ENCODE peak calls at places on chromosomes 4 and X, in seven cellular contexts. One of them, this sample, is unnamed.

GRCh38 chr4:95095352-95095974 is 337.7 kb downstream of the BMPR1B start:
- DNase-seq in T-helper 2 cell: no peak
- DNase-seq in HTR-8/SVneo: peak; percentile 0
- DNase-seq in DMS153: no peak
- DNase-seq in NCI-H510A: no peak
- DNase-seq in activated CD8-positive, alpha-beta memory T cell treated with anti-CD3 and anti-CD28 coated beads for 48 hours: no peak
- DNase-seq in activated naive CD4-positive, alpha-beta T cell: no peak
- DNase-seq in this sample: no peak

GRCh38 chr4:22897520-22898108 is 204.9 kb downstream of the GBA3 start:
- DNase-seq in T-helper 2 cell: no peak
- DNase-seq in HTR-8/SVneo: peak; percentile 27
- DNase-seq in DMS153: no peak
- DNase-seq in NCI-H510A: no peak
- DNase-seq in activated CD8-positive, alpha-beta memory T cell treated with anti-CD3 and anti-CD28 coated beads for 48 hours: no peak
- DNase-seq in activated naive CD4-positive, alpha-beta T cell: no peak
- DNase-seq in this sample: no peak

GRCh38 chr4:75718529-75718928 is 5.8 kb upstream of the USO1 start:
- DNase-seq in T-helper 2 cell: no peak
- DNase-seq in HTR-8/SVneo: no peak
- DNase-seq in DMS153: no peak
- DNase-seq in NCI-H510A: no peak
- DNase-seq in activated CD8-positive, alpha-beta memory T cell treated with anti-CD3 and anti-CD28 coated beads for 48 hours: no peak
- DNase-seq in activated naive CD4-positive, alpha-beta T cell: no peak
- DNase-seq in this sample: no peak

GRCh38 chr4:94420356-94420755 is 31.4 kb upstream of the PDLIM5 start:
- DNase-seq in T-helper 2 cell: no peak
- DNase-seq in HTR-8/SVneo: no peak
- DNase-seq in DMS153: no peak
- DNase-seq in NCI-H510A: no peak
- DNase-seq in activated CD8-positive, alpha-beta memory T cell treated with anti-CD3 and anti-CD28 coated beads for 48 hours: no peak
- DNase-seq in activated naive CD4-positive, alpha-beta T cell: no peak
- DNase-seq in this sample: no peak

GRCh38 chr4:4856071-4857000 is 3.1 kb upstream of the MSX1 start:
- DNase-seq in T-helper 2 cell: no peak
- DNase-seq in HTR-8/SVneo: no peak
- DNase-seq in DMS153: no peak
- DNase-seq in NCI-H510A: no peak
- DNase-seq in activated CD8-positive, alpha-beta memory T cell treated with anti-CD3 and anti-CD28 coated beads for 48 hours: no peak
- DNase-seq in activated naive CD4-positive, alpha-beta T cell: no peak
- DNase-seq in this sample: no peak

GRCh38 chr4:53653484-53654053 is 62.3 kb upstream of the LNX1 start:
- DNase-seq in T-helper 2 cell: no peak
- DNase-seq in HTR-8/SVneo: no peak
- DNase-seq in DMS153: peak; percentile 88
- DNase-seq in NCI-H510A: peak; percentile 42
- DNase-seq in activated CD8-positive, alpha-beta memory T cell treated with anti-CD3 and anti-CD28 coated beads for 48 hours: no peak
- DNase-seq in activated naive CD4-positive, alpha-beta T cell: no peak
- DNase-seq in this sample: no peak

GRCh38 chr4:46945062-46945461 is 36.0 kb upstream of the COX7B2 start:
- DNase-seq in T-helper 2 cell: no peak
- DNase-seq in HTR-8/SVneo: no peak
- DNase-seq in DMS153: no peak
- DNase-seq in NCI-H510A: no peak
- DNase-seq in activated CD8-positive, alpha-beta memory T cell treated with anti-CD3 and anti-CD28 coated beads for 48 hours: no peak
- DNase-seq in activated naive CD4-positive, alpha-beta T cell: no peak
- DNase-seq in this sample: no peak

GRCh38 chrX:129235903-129236302 is 287.4 kb downstream of the SMARCA1 start:
- DNase-seq in T-helper 2 cell: no peak
- DNase-seq in HTR-8/SVneo: no peak
- DNase-seq in DMS153: no peak
- DNase-seq in NCI-H510A: no peak
- DNase-seq in activated CD8-positive, alpha-beta memory T cell treated with anti-CD3 and anti-CD28 coated beads for 48 hours: no peak
- DNase-seq in activated naive CD4-positive, alpha-beta T cell: no peak
- DNase-seq in this sample: no peak

GRCh38 chr4:87050596-87050995 is 115.8 kb downstream of the AFF1 start:
- DNase-seq in T-helper 2 cell: no peak
- DNase-seq in HTR-8/SVneo: no peak
- DNase-seq in DMS153: no peak
- DNase-seq in NCI-H510A: no peak
- DNase-seq in activated CD8-positive, alpha-beta memory T cell treated with anti-CD3 and anti-CD28 coated beads for 48 hours: no peak
- DNase-seq in activated naive CD4-positive, alpha-beta T cell: no peak
- DNase-seq in this sample: no peak

GRCh38 chr4:61752617-61753016 is 552.5 kb downstream of the ADGRL3 start:
- DNase-seq in T-helper 2 cell: no peak
- DNase-seq in HTR-8/SVneo: no peak
- DNase-seq in DMS153: no peak
- DNase-seq in NCI-H510A: no peak
- DNase-seq in activated CD8-positive, alpha-beta memory T cell treated with anti-CD3 and anti-CD28 coated beads for 48 hours: no peak
- DNase-seq in activated naive CD4-positive, alpha-beta T cell: no peak
- DNase-seq in this sample: no peak

GRCh38 chrX:64642482-64642881 is 247.2 kb upstream of the MTMR8 start:
- DNase-seq in T-helper 2 cell: no peak
- DNase-seq in HTR-8/SVneo: no peak
- DNase-seq in DMS153: no peak
- DNase-seq in NCI-H510A: no peak
- DNase-seq in activated CD8-positive, alpha-beta memory T cell treated with anti-CD3 and anti-CD28 coated beads for 48 hours: no peak
- DNase-seq in activated naive CD4-positive, alpha-beta T cell: no peak
- DNase-seq in this sample: no peak

GRCh38 chrX:128106630-128107029 is 54.4 kb upstream of the ACTRT1 start:
- DNase-seq in T-helper 2 cell: no peak
- DNase-seq in HTR-8/SVneo: peak; percentile 0
- DNase-seq in DMS153: no peak
- DNase-seq in NCI-H510A: peak; percentile 0
- DNase-seq in activated CD8-positive, alpha-beta memory T cell treated with anti-CD3 and anti-CD28 coated beads for 48 hours: no peak
- DNase-seq in activated naive CD4-positive, alpha-beta T cell: no peak
- DNase-seq in this sample: no peak

GRCh38 chr4:40546506-40546905 is 83.2 kb downstream of the RBM47 start:
- DNase-seq in T-helper 2 cell: no peak
- DNase-seq in HTR-8/SVneo: no peak
- DNase-seq in DMS153: no peak
- DNase-seq in NCI-H510A: no peak
- DNase-seq in activated CD8-positive, alpha-beta memory T cell treated with anti-CD3 and anti-CD28 coated beads for 48 hours: no peak
- DNase-seq in activated naive CD4-positive, alpha-beta T cell: no peak
- DNase-seq in this sample: no peak

GRCh38 chr4:33780952-33781655 is 2463.2 kb downstream of the ARAP2 start:
- DNase-seq in T-helper 2 cell: no peak
- DNase-seq in HTR-8/SVneo: peak; percentile 19
- DNase-seq in DMS153: no peak
- DNase-seq in NCI-H510A: no peak
- DNase-seq in activated CD8-positive, alpha-beta memory T cell treated with anti-CD3 and anti-CD28 coated beads for 48 hours: no peak
- DNase-seq in activated naive CD4-positive, alpha-beta T cell: no peak
- DNase-seq in this sample: no peak

GRCh38 chrX:46994096-46994495 is 81.9 kb downstream of the JADE3 start:
- DNase-seq in T-helper 2 cell: no peak
- DNase-seq in HTR-8/SVneo: no peak
- DNase-seq in DMS153: no peak
- DNase-seq in NCI-H510A: no peak
- DNase-seq in activated CD8-positive, alpha-beta memory T cell treated with anti-CD3 and anti-CD28 coated beads for 48 hours: no peak
- DNase-seq in activated naive CD4-positive, alpha-beta T cell: no peak
- DNase-seq in this sample: no peak

GRCh38 chr4:94357624-94358023 is 15.0 kb upstream of the HPGDS start:
- DNase-seq in T-helper 2 cell: no peak
- DNase-seq in HTR-8/SVneo: no peak
- DNase-seq in DMS153: no peak
- DNase-seq in NCI-H510A: no peak
- DNase-seq in activated CD8-positive, alpha-beta memory T cell treated with anti-CD3 and anti-CD28 coated beads for 48 hours: no peak
- DNase-seq in activated naive CD4-positive, alpha-beta T cell: no peak
- DNase-seq in this sample: no peak

GRCh38 chr4:149897784-149898183 is 82.1 kb upstream of the IQCM start:
- DNase-seq in T-helper 2 cell: no peak
- DNase-seq in HTR-8/SVneo: peak; percentile 19
- DNase-seq in DMS153: no peak
- DNase-seq in NCI-H510A: no peak
- DNase-seq in activated CD8-positive, alpha-beta memory T cell treated with anti-CD3 and anti-CD28 coated beads for 48 hours: no peak
- DNase-seq in activated naive CD4-positive, alpha-beta T cell: no peak
- DNase-seq in this sample: no peak

GRCh38 chr4:100240008-100240407 is 49.7 kb upstream of the DDIT4L start:
- DNase-seq in T-helper 2 cell: no peak
- DNase-seq in HTR-8/SVneo: no peak
- DNase-seq in DMS153: no peak
- DNase-seq in NCI-H510A: no peak
- DNase-seq in activated CD8-positive, alpha-beta memory T cell treated with anti-CD3 and anti-CD28 coated beads for 48 hours: no peak
- DNase-seq in activated naive CD4-positive, alpha-beta T cell: no peak
- DNase-seq in this sample: no peak

GRCh38 chrX:130715299-130715698 is 187.7 kb downstream of the ENOX2 start:
- DNase-seq in T-helper 2 cell: no peak
- DNase-seq in HTR-8/SVneo: no peak
- DNase-seq in DMS153: no peak
- DNase-seq in NCI-H510A: no peak
- DNase-seq in activated CD8-positive, alpha-beta memory T cell treated with anti-CD3 and anti-CD28 coated beads for 48 hours: no peak
- DNase-seq in activated naive CD4-positive, alpha-beta T cell: no peak
- DNase-seq in this sample: no peak

GRCh38 chr4:15402146-15402545 is 25.7 kb upstream of the C1QTNF7 start:
- DNase-seq in T-helper 2 cell: no peak
- DNase-seq in HTR-8/SVneo: no peak
- DNase-seq in DMS153: no peak
- DNase-seq in NCI-H510A: no peak
- DNase-seq in activated CD8-positive, alpha-beta memory T cell treated with anti-CD3 and anti-CD28 coated beads for 48 hours: no peak
- DNase-seq in activated naive CD4-positive, alpha-beta T cell: no peak
- DNase-seq in this sample: no peak

GRCh38 chrX:48489892-48490291 is 13.9 kb downstream of the FTSJ1 start:
- DNase-seq in T-helper 2 cell: no peak
- DNase-seq in HTR-8/SVneo: no peak
- DNase-seq in DMS153: no peak
- DNase-seq in NCI-H510A: no peak
- DNase-seq in activated CD8-positive, alpha-beta memory T cell treated with anti-CD3 and anti-CD28 coated beads for 48 hours: no peak
- DNase-seq in activated naive CD4-positive, alpha-beta T cell: no peak
- DNase-seq in this sample: no peak

GRCh38 chr4:82918091-82918490 is 17.6 kb downstream of the THAP9 start:
- DNase-seq in T-helper 2 cell: no peak
- DNase-seq in HTR-8/SVneo: no peak
- DNase-seq in DMS153: no peak
- DNase-seq in NCI-H510A: no peak
- DNase-seq in activated CD8-positive, alpha-beta memory T cell treated with anti-CD3 and anti-CD28 coated beads for 48 hours: no peak
- DNase-seq in activated naive CD4-positive, alpha-beta T cell: no peak
- DNase-seq in this sample: no peak

GRCh38 chr4:160947653-160948052 is 1216.1 kb downstream of the FSTL5 start:
- DNase-seq in T-helper 2 cell: no peak
- DNase-seq in HTR-8/SVneo: no peak
- DNase-seq in DMS153: no peak
- DNase-seq in NCI-H510A: no peak
- DNase-seq in activated CD8-positive, alpha-beta memory T cell treated with anti-CD3 and anti-CD28 coated beads for 48 hours: no peak
- DNase-seq in activated naive CD4-positive, alpha-beta T cell: no peak
- DNase-seq in this sample: no peak

GRCh38 chr4:55367084-55367722 is 21.2 kb downstream of the SRD5A3 start:
- DNase-seq in T-helper 2 cell: no peak
- DNase-seq in HTR-8/SVneo: no peak
- DNase-seq in DMS153: no peak
- DNase-seq in NCI-H510A: no peak
- DNase-seq in activated CD8-positive, alpha-beta memory T cell treated with anti-CD3 and anti-CD28 coated beads for 48 hours: no peak
- DNase-seq in activated naive CD4-positive, alpha-beta T cell: no peak
- DNase-seq in this sample: no peak

GRCh38 chr4:174398728-174399127 is 115.0 kb downstream of the CEP44 start:
- DNase-seq in T-helper 2 cell: no peak
- DNase-seq in HTR-8/SVneo: no peak
- DNase-seq in DMS153: no peak
- DNase-seq in NCI-H510A: no peak
- DNase-seq in activated CD8-positive, alpha-beta memory T cell treated with anti-CD3 and anti-CD28 coated beads for 48 hours: no peak
- DNase-seq in activated naive CD4-positive, alpha-beta T cell: no peak
- DNase-seq in this sample: no peak

GRCh38 chr4:53014368-53014767 is 152.3 kb downstream of the RASL11B start:
- DNase-seq in T-helper 2 cell: no peak
- DNase-seq in HTR-8/SVneo: no peak
- DNase-seq in DMS153: no peak
- DNase-seq in NCI-H510A: no peak
- DNase-seq in activated CD8-positive, alpha-beta memory T cell treated with anti-CD3 and anti-CD28 coated beads for 48 hours: no peak
- DNase-seq in activated naive CD4-positive, alpha-beta T cell: no peak
- DNase-seq in this sample: no peak

GRCh38 chrX:111917591-111917990 is 41.6 kb downstream of the TRPC5OS start:
- DNase-seq in T-helper 2 cell: no peak
- DNase-seq in HTR-8/SVneo: no peak
- DNase-seq in DMS153: no peak
- DNase-seq in NCI-H510A: no peak
- DNase-seq in activated CD8-positive, alpha-beta memory T cell treated with anti-CD3 and anti-CD28 coated beads for 48 hours: no peak
- DNase-seq in activated naive CD4-positive, alpha-beta T cell: no peak
- DNase-seq in this sample: no peak